ENCODE peak calls at places on chromosome 21, in nine cellular contexts. K is adrenal gland, W is ovary, X is stomach, R is brain microvascular endothelial cell, Q is GM23338, Y is Peyer's patch, S is OCI-LY7, G is HCT116. T is an unnamed sample.
A peak's percentile ranks its signal among the peaks of the same experiment; 100 is the strongest.

GRCh38 chr21:15688809-15689208 is 41.0 kb upstream of the USP25 start:
- DNase-seq in K (no peak), W (no peak), X (no peak), R (no peak), Q (no peak), Y (no peak), S (no peak), G (no peak), T (no peak)

GRCh38 chr21:36860736-36861594 is 105.5 kb downstream of the HLCS start:
- DNase-seq in K (no peak), W (no peak), X (no peak), R (peak; percentile 62), Q (no peak), Y (no peak), S (no peak), G (no peak), T (no peak)

GRCh38 chr21:26099610-26100219 is 70.9 kb downstream of the APP start:
- DNase-seq in K (no peak), W (no peak), X (no peak), R (no peak), Q (no peak), Y (no peak), S (no peak), G (no peak), T (no peak)

GRCh38 chr21:36747815-36748381 is 49.0 kb downstream of the SIM2 start:
- DNase-seq in K (peak; percentile 69), W (peak; percentile 56), X (no peak), R (peak; percentile 18), Q (peak; percentile 85), Y (no peak), S (no peak), G (no peak), T (no peak)

GRCh38 chr21:17343055-17343454 is 169.8 kb upstream of the CXADR start:
- DNase-seq in K (no peak), W (no peak), X (no peak), R (peak; percentile 33), Q (peak; percentile 61), Y (no peak), S (peak; percentile 48), G (no peak), T (no peak)

GRCh38 chr21:33789697-33790096 is 125.9 kb downstream of the ATP5PO start:
- DNase-seq in K (no peak), W (no peak), X (no peak), R (no peak), Q (no peak), Y (no peak), S (no peak), G (no peak), T (no peak)

GRCh38 chr21:26147535-26147934 is 23.0 kb downstream of the APP start:
- DNase-seq in K (no peak), W (no peak), X (no peak), R (no peak), Q (no peak), Y (no peak), S (no peak), G (no peak), T (no peak)

GRCh38 chr21:36708512-36709029 is 9.7 kb downstream of the SIM2 start:
- DNase-seq in K (no peak), W (no peak), X (peak; percentile 24), R (no peak), Q (peak; percentile 33), Y (no peak), S (no peak), G (no peak), T (no peak)

GRCh38 chr21:28767523-28767922 is 225.2 kb downstream of the LTN1 start:
- DNase-seq in K (no peak), W (no peak), X (no peak), R (no peak), Q (no peak), Y (no peak), S (no peak), G (no peak), T (no peak)

GRCh38 chr21:27954806-27955205 is 987.9 kb upstream of the ADAMTS5 start:
- DNase-seq in K (no peak), W (no peak), X (no peak), R (no peak), Q (peak; percentile 1), Y (no peak), S (no peak), G (no peak), T (no peak)

GRCh38 chr21:20315044-20315443 is 683.2 kb upstream of the NCAM2 start:
- DNase-seq in K (no peak), W (no peak), X (no peak), R (no peak), Q (no peak), Y (no peak), S (no peak), G (no peak), T (no peak)

GRCh38 chr21:32315511-32316362 is 17.1 kb downstream of the MRAP start:
- DNase-seq in K (no peak), W (no peak), X (no peak), R (no peak), Q (no peak), Y (no peak), S (no peak), G (no peak), T (no peak)

GRCh38 chr21:17688912-17689874 is 76.5 kb upstream of the BTG3 start:
- DNase-seq in K (no peak), W (peak; percentile 71), X (peak; percentile 51), R (peak; percentile 5), Q (peak; percentile 33), Y (no peak), S (peak; percentile 44), G (peak; percentile 4), T (no peak)

GRCh38 chr21:31938330-31939301 is 65.8 kb downstream of the HUNK start:
- DNase-seq in K (no peak), W (no peak), X (no peak), R (no peak), Q (no peak), Y (no peak), S (no peak), G (no peak), T (no peak)

GRCh38 chr21:26169611-26170470 is 729 bp downstream of the APP start:
- DNase-seq in K (peak; percentile 68), W (peak; percentile 68), X (peak; percentile 62), R (peak; percentile 45), Q (peak; percentile 64), Y (peak; percentile 21), S (no peak), G (peak; percentile 16), T (no peak)

DNA sequence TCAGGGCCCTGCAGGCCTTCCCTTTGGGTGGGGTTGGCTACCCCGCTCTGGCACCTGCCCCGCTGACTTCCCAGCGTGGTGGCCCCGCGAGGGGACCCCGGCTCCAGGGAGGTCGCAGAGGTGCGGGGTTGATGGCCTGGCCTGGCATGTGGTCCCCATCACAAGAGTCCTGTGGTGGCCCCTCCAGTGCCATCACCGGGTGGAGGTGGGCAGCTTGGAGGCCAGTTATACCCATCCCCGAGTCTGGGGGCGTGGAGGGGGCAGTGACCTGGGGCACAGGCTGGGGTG is 26.8 kb downstream of the PRMT2 start:
- DNase-seq in K (no peak), W (no peak), X (no peak), R (no peak), Q (no peak), Y (no peak), S (no peak), G (no peak), T (no peak)
- H3K4me3 ChIP-seq in K (no peak overlapping the region), W (no peak overlapping the region), X (peak overlapping the region; percentile 37), R (no peak overlapping the region), Q (no peak overlapping the region), Y (no peak overlapping the region), S (no peak overlapping the region), G (no peak overlapping the region), T (no peak overlapping the region)

GRCh38 chr21:41726630-41726969 is 40.3 kb downstream of the RIPK4 start:
- DNase-seq in K (no peak), W (no peak), X (no peak), R (no peak), Q (no peak), Y (no peak), S (no peak), G (no peak), T (no peak)
- H3K27ac ChIP-seq in K (no peak overlapping the region), W (no peak overlapping the region), X (peak overlapping the region; percentile 27), R (no peak overlapping the region), Q (no peak overlapping the region), Y (no peak overlapping the region), S (no peak overlapping the region), G (peak overlapping the region; percentile 69), T (no peak overlapping the region)

GRCh38 chr21:45012661-45013270 is 61.6 kb upstream of the ADARB1 start:
- DNase-seq in K (no peak), W (no peak), X (no peak), R (no peak), Q (peak; percentile 71), Y (no peak), S (no peak), G (peak; percentile 36), T (peak; percentile 12)
- H3K4me3 ChIP-seq in K (no peak overlapping the region), W (no peak overlapping the region), X (no peak overlapping the region), R (no peak overlapping the region), Q (peak overlapping the region; percentile 21), Y (no peak overlapping the region), S (no peak overlapping the region), G (peak overlapping the region; percentile 23), T (no peak overlapping the region)

GRCh38 chr21:43287974-43288755 is 119.4 kb downstream of the CRYAA start:
- DNase-seq in K (no peak), W (peak; percentile 21), X (peak; percentile 89), R (peak; percentile 7), Q (no peak), Y (no peak), S (no peak), G (no peak), T (no peak)
- H3K27ac ChIP-seq in K (no peak overlapping the region), W (no peak overlapping the region), X (peak overlapping the region; percentile 84), R (no peak overlapping the region), Q (no peak overlapping the region), Y (no peak overlapping the region), S (no peak overlapping the region), G (no peak overlapping the region), T (no peak overlapping the region)

GRCh38 chr21:35326677-35327076 is 277.6 kb upstream of the RUNX1 start:
- DNase-seq in K (no peak), W (no peak), X (no peak), R (no peak), Q (no peak), Y (no peak), S (no peak), G (no peak), T (no peak)

GRCh38 chr21:35325953-35326352 is 276.9 kb upstream of the RUNX1 start:
- DNase-seq in K (no peak), W (no peak), X (no peak), R (no peak), Q (no peak), Y (no peak), S (no peak), G (no peak), T (no peak)

GRCh38 chr21:35321322-35322200 is 272.5 kb upstream of the RUNX1 start:
- DNase-seq in K (no peak), W (no peak), X (no peak), R (no peak), Q (no peak), Y (no peak), S (no peak), G (no peak), T (no peak)

GRCh38 chr21:35323947-35324346 is 274.8 kb upstream of the RUNX1 start:
- DNase-seq in K (no peak), W (peak; percentile 80), X (no peak), R (no peak), Q (no peak), Y (no peak), S (no peak), G (no peak), T (peak; percentile 31)

GRCh38 chr21:35324372-35325220 is 275.5 kb upstream of the RUNX1 start:
- DNase-seq in K (no peak), W (peak; percentile 64), X (no peak), R (peak; percentile 67), Q (no peak), Y (no peak), S (no peak), G (no peak), T (no peak)
- H3K4me3 ChIP-seq in K (no peak overlapping the region), W (no peak overlapping the region), X (no peak overlapping the region), R (no peak overlapping the region), Q (no peak overlapping the region), Y (no peak overlapping the region), S (no peak overlapping the region), G (no peak overlapping the region), T (no peak overlapping the region)

T was measured in gastrocnemius medialis.